ENCODE peak calls at places on chromosomes 4 and X, in six cellular contexts. Y, Z, J, G, N and Q are unnamed samples.

GRCh38 chrX:17035111-17035510 is 88.7 kb downstream of the REPS2 start:
- DNase-seq in Y (no peak), Z (no peak), J (no peak), G (no peak), N (no peak), Q (no peak)

GRCh38 chrX:154457491-154458115 is 478 bp upstream of the PLXNA3 start:
- DNase-seq in Y (peak; percentile 71), Z (peak; percentile 78), J (peak; percentile 36), G (peak; percentile 89), N (no peak), Q (peak; percentile 74)

GRCh38 chrX:21802054-21802660 is 37.3 kb upstream of the MBTPS2 start:
- DNase-seq in Y (no peak), Z (no peak), J (no peak), G (no peak), N (no peak), Q (no peak)

GRCh38 chrX:46341767-46342322 is 203.4 kb downstream of the ZNF674 start:
- DNase-seq in Y (no peak), Z (no peak), J (no peak), G (no peak), N (no peak), Q (no peak)

GRCh38 chr4:147017081-147017480 is 71.4 kb upstream of the TTC29 start:
- DNase-seq in Y (no peak), Z (no peak), J (no peak), G (no peak), N (no peak), Q (no peak)

GRCh38 chr4:123121241-123121907 is 199.0 kb upstream of the NUDT6 start:
- DNase-seq in Y (no peak), Z (no peak), J (no peak), G (no peak), N (no peak), Q (no peak)

GRCh38 chr4:16916719-16917337 is 18.4 kb upstream of the LDB2 start:
- DNase-seq in Y (peak; percentile 68), Z (peak; percentile 55), J (peak; percentile 39), G (peak; percentile 81), N (no peak), Q (peak; percentile 22)

GRCh38 chrX:151902813-151903591 is 9.7 kb upstream of the MAGEA4 start:
- DNase-seq in Y (no peak), Z (no peak), J (peak; percentile 14), G (peak; percentile 59), N (peak; percentile 74), Q (no peak)

GRCh38 chrX:134685662-134686061 is 27.4 kb upstream of the PLAC1 start:
- DNase-seq in Y (no peak), Z (no peak), J (no peak), G (no peak), N (no peak), Q (peak; percentile 14)

GRCh38 chr4:152045781-152046571 is 285.2 kb upstream of the GATB start:
- DNase-seq in Y (peak; percentile 94), Z (no peak), J (peak; percentile 48), G (no peak), N (no peak), Q (peak; percentile 28)

GRCh38 chrX:41600266-41600665 is 88.5 kb upstream of the GPR34 start:
- DNase-seq in Y (peak; percentile 11), Z (no peak), J (no peak), G (no peak), N (peak; percentile 22), Q (no peak)

GRCh38 chr4:94653095-94653649 is 104.6 kb upstream of the BMPR1B start:
- DNase-seq in Y (no peak), Z (peak; percentile 69), J (no peak), G (no peak), N (no peak), Q (no peak)

GRCh38 chr4:35939746-35940145 is 304.6 kb downstream of the ARAP2 start:
- DNase-seq in Y (no peak), Z (no peak), J (no peak), G (no peak), N (no peak), Q (no peak)

GRCh38 chrX:2572740-2573139 is 72.0 kb upstream of the DHRSX start:
- DNase-seq in Y (peak; percentile 22), Z (no peak), J (no peak), G (no peak), N (no peak), Q (no peak)

GRCh38 chr4:25865586-25865985 is 2.8 kb upstream of the SEL1L3 start:
- DNase-seq in Y (no peak), Z (no peak), J (no peak), G (no peak), N (no peak), Q (no peak)

GRCh38 chrX:9525511-9526248 is 60.8 kb downstream of the TBL1X start:
- DNase-seq in Y (peak; percentile 61), Z (no peak), J (no peak), G (no peak), N (no peak), Q (no peak)

GRCh38 chr4:16018061-16018676 is 55.2 kb upstream of the FGFBP2 start:
- DNase-seq in Y (no peak), Z (no peak), J (no peak), G (no peak), N (no peak), Q (no peak)

GRCh38 chrX:13092455-13092941 is 48.1 kb upstream of the FAM9C start:
- DNase-seq in Y (no peak), Z (no peak), J (no peak), G (peak; percentile 90), N (no peak), Q (peak; percentile 82)

GRCh38 chrX:111119341-111119740 is 23.4 kb downstream of the PAK3 start:
- DNase-seq in Y (no peak), Z (no peak), J (no peak), G (no peak), N (no peak), Q (no peak)

GRCh38 chrX:20254712-20255299 is 11.9 kb downstream of the RPS6KA3 start:
- DNase-seq in Y (no peak), Z (no peak), J (no peak), G (no peak), N (no peak), Q (no peak)

GRCh38 chrX:70455366-70456202 is 10.9 kb downstream of the DLG3 start:
- DNase-seq in Y (peak; percentile 60), Z (peak; percentile 38), J (no peak), G (no peak), N (no peak), Q (peak; percentile 37)

DNA sequence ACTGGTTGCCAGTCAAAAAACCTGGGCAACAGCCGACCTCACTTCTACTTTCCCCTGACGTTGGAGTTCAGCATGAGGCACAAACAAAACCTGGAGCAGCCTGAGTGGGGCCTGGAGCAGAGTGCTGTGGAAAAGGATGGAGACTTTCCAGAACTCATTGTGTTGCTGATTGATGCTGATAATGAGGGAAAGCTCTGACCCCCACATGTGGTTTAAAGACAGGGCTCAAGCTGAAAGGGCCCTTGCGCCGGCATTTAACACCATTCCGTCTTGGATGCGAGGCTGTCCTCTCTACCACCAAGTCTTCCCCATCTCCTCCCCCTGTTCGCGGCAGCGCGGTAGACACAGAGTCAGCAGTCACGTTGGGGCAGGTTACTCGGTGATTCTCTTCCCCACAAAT is 630 bp downstream of the CCDC158 start:
- DNase-seq in Y (no peak), Z (peak; percentile 39), J (no peak), G (no peak), N (no peak), Q (no peak)
- H3K4me3 ChIP-seq in Y (no peak overlapping the region), Z (peak overlapping the region; percentile 32), J (peak overlapping the region; percentile 55), G (peak overlapping the region; percentile 40), N (peak overlapping the region; percentile 52), Q (no peak overlapping the region)

DNA sequence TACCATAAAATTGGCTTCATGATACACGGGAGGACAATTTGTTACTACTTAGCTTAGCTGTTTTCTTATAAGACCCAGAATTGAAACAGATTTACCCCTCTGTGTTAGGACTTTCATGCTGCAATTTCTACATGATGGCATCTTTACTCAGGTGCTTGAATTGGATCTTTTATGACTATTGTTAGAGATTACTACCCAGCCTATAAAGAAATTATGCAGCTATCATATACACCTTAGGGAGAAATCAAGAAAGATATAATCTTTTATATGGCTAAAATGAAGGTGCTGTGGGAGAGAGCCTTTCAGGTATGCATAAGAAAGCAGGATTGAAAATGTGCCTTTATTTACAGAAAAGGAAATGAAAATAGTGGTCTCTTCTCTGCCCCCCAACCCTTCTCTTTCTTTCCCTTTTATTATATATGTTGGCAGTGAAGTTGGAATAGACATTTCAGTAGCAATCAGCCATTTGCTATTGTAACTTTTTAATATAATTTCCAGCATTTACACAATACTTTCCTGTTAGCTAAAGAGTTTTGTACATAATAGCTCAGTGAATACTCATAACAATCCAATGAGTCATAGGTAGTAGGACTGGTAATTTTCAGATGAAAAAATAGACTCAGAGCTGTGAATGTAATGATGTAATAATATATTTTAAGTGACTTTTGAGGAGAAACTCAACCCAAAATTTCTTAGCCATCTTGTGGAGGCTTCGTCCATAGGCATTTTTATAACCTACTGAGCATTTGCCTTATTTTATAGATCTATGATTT is 311.8 kb downstream of the ADGRL3 start:
- DNase-seq in Y (no peak), Z (no peak), J (no peak), G (no peak), N (no peak), Q (no peak)
- TF ChIP-seq CTCF in Y (no peak), Z (no peak), J (no peak), G (no peak), N (no peak), Q (no peak)

GRCh38 chr4:98879515-98879914 is 49.4 kb downstream of the EIF4E start:
- DNase-seq in Y (no peak), Z (no peak), J (no peak), G (no peak), N (no peak), Q (no peak)
- H3K36me3 ChIP-seq in Y (peaks cover 30% of the 10 kb centered on the region), Z (peaks cover 45% of the 10 kb centered on the region), J (no peaks in the 10 kb centered on the region), G (peaks cover 27% of the 10 kb centered on the region), N (no peaks in the 10 kb centered on the region), Q (peaks cover 2% of the 10 kb centered on the region)

GRCh38 chr4:185966997-185967775 is 101.8 kb upstream of the TLR3 start:
- DNase-seq in Y (no peak), Z (no peak), J (no peak), G (no peak), N (no peak), Q (no peak)
- H3K4me3 ChIP-seq in Y (no peak overlapping the region), Z (no peak overlapping the region), J (no peak overlapping the region), G (no peak overlapping the region), N (no peak overlapping the region), Q (no peak overlapping the region)